ENCODE peak calls at places on chromosome 14, in ten cellular contexts. P is WTC11, C is endothelial cell, F is progenitor cell of endocrine pancreas, D is AG04450, U is fibroblast of the aortic adventitia, E is endodermal cell, N is lung, H is cardiac muscle cell, B is adrenal gland. I is an unnamed sample.

GRCh38 chr14:72904840-72905561 is 11.1 kb upstream of the DPF3 start:
- DNase-seq in P (peak), C (peak), F (no peak), D (peak), U (peak), E (peak), N (peak), H (peak), B (peak), I (peak)

GRCh38 chr14:61104358-61104757 is 123.3 kb downstream of the SLC38A6 start:
- DNase-seq in P (no peak), C (no peak), F (no peak), D (no peak), U (no peak), E (no peak), N (no peak), H (no peak), B (no peak), I (no peak)

GRCh38 chr14:74475678-74476077 is 17.4 kb downstream of the NPC2 start:
- DNase-seq in P (no peak), C (no peak), F (no peak), D (no peak), U (peak), E (no peak), N (no peak), H (no peak), B (no peak), I (no peak)

GRCh38 chr14:39988939-39989338 is 556.7 kb upstream of the FBXO33 start:
- DNase-seq in P (no peak), C (peak), F (no peak), D (no peak), U (peak), E (no peak), N (no peak), H (peak), B (no peak), I (no peak)

GRCh38 chr14:74551903-74552371 is 58.4 kb downstream of the ISCA2 start:
- DNase-seq in P (no peak), C (no peak), F (no peak), D (no peak), U (no peak), E (peak), N (no peak), H (no peak), B (peak), I (no peak)

GRCh38 chr14:58315606-58316005 is 17.3 kb downstream of the ARID4A start:
- DNase-seq in P (no peak), C (no peak), F (no peak), D (no peak), U (no peak), E (no peak), N (no peak), H (no peak), B (no peak), I (no peak)

GRCh38 chr14:92703516-92703915 is 44.9 kb downstream of the LGMN start:
- DNase-seq in P (no peak), C (no peak), F (no peak), D (no peak), U (no peak), E (no peak), N (no peak), H (no peak), B (no peak), I (no peak)

GRCh38 chr14:84343637-84344036 is 1186.3 kb upstream of the FLRT2 start:
- DNase-seq in P (no peak), C (no peak), F (no peak), D (peak), U (peak), E (no peak), N (no peak), H (no peak), B (no peak), I (no peak)

GRCh38 chr14:89540009-89540829 is 123.2 kb upstream of the FOXN3 start:
- DNase-seq in P (no peak), C (no peak), F (no peak), D (no peak), U (peak), E (no peak), N (no peak), H (no peak), B (no peak), I (no peak)

GRCh38 chr14:94636744-94637412 is 24.7 kb downstream of the SERPINA3 start:
- DNase-seq in P (no peak), C (no peak), F (no peak), D (no peak), U (peak), E (no peak), N (no peak), H (peak), B (no peak), I (no peak)

GRCh38 chr14:94665121-94665520 is 52.9 kb downstream of the SERPINA3 start:
- DNase-seq in P (no peak), C (no peak), F (no peak), D (peak), U (peak), E (no peak), N (no peak), H (no peak), B (no peak), I (no peak)

GRCh38 chr14:76918751-76919421 is 92.7 kb downstream of the LRRC74A start:
- DNase-seq in P (peak), C (peak), F (no peak), D (peak), U (peak), E (peak), N (peak), H (peak), B (peak), I (peak)

GRCh38 chr14:105974902-105975301 is 448.5 kb downstream of the TMEM121 start:
- DNase-seq in P (no peak), C (no peak), F (no peak), D (no peak), U (no peak), E (no peak), N (no peak), H (no peak), B (no peak), I (no peak)

GRCh38 chr14:49593016-49593415 is 5.7 kb upstream of the LRR1 start:
- DNase-seq in P (no peak), C (no peak), F (no peak), D (peak), U (peak), E (no peak), N (no peak), H (no peak), B (no peak), I (no peak)

GRCh38 chr14:102510616-102511520 is 1.3 kb upstream of the ANKRD9 start:
- DNase-seq in P (peak), C (peak), F (peak), D (no peak), U (no peak), E (peak), N (no peak), H (peak), B (peak), I (peak)

GRCh38 chr14:62745496-62745895 is 299.8 kb downstream of the KCNH5 start:
- DNase-seq in P (no peak), C (no peak), F (no peak), D (no peak), U (no peak), E (no peak), N (no peak), H (no peak), B (no peak), I (no peak)

GRCh38 chr14:62168564-62169155 is 406.4 kb downstream of the SNAPC1 start:
- DNase-seq in P (no peak), C (no peak), F (no peak), D (no peak), U (peak), E (peak), N (no peak), H (no peak), B (no peak), I (no peak)

GRCh38 chr14:91901449-91902250 is 34.3 kb upstream of the TC2N start:
- DNase-seq in P (no peak), C (no peak), F (no peak), D (no peak), U (peak), E (no peak), N (no peak), H (no peak), B (no peak), I (no peak)

GRCh38 chr14:55802986-55803431 is 223.0 kb downstream of the KTN1 start:
- DNase-seq in P (no peak), C (no peak), F (no peak), D (no peak), U (no peak), E (no peak), N (no peak), H (no peak), B (no peak), I (no peak)

GRCh38 chr14:62213516-62213915 is 451.3 kb downstream of the SNAPC1 start:
- DNase-seq in P (no peak), C (no peak), F (no peak), D (peak), U (peak), E (no peak), N (no peak), H (peak), B (no peak), I (no peak)

GRCh38 chr14:52649511-52649910 is 45.8 kb downstream of the ERO1A start:
- DNase-seq in P (no peak), C (no peak), F (no peak), D (no peak), U (no peak), E (no peak), N (no peak), H (no peak), B (no peak), I (no peak)

GRCh38 chr14:52650774-52651173 is 44.6 kb downstream of the ERO1A start:
- DNase-seq in P (no peak), C (no peak), F (no peak), D (no peak), U (peak), E (no peak), N (no peak), H (no peak), B (no peak), I (no peak)
- TF ChIP-seq CTCF in P (no peak), C (no peak), F (no peak), D (no peak), U (no peak), E (no peak), N (no peak), H (no peak), B (no peak), I (no peak)

GRCh38 chr14:20755037-20755436 is 9.3 kb downstream of the EDDM3A start:
- DNase-seq in P (no peak), C (no peak), F (no peak), D (no peak), U (no peak), E (no peak), N (peak), H (no peak), B (no peak), I (no peak)

GRCh38 chr14:20757963-20758362 is 10.2 kb upstream of the EDDM3B start:
- DNase-seq in P (peak), C (peak), F (no peak), D (no peak), U (no peak), E (peak), N (no peak), H (peak), B (no peak), I (peak)

GRCh38 chr14:20751963-20752562 is 6.4 kb downstream of the EDDM3A start:
- DNase-seq in P (no peak), C (no peak), F (no peak), D (no peak), U (no peak), E (no peak), N (no peak), H (no peak), B (no peak), I (no peak)

GRCh38 chr14:20750194-20750593 is 4.5 kb downstream of the EDDM3A start:
- DNase-seq in P (no peak), C (no peak), F (no peak), D (no peak), U (no peak), E (no peak), N (no peak), H (no peak), B (no peak), I (no peak)

GRCh38 chr14:20754308-20754707 is 8.6 kb downstream of the EDDM3A start:
- DNase-seq in P (no peak), C (no peak), F (no peak), D (no peak), U (no peak), E (no peak), N (no peak), H (no peak), B (no peak), I (no peak)
- TF ChIP-seq CTCF in P (no peak), C (no peak), F (no peak), D (no peak), U (no peak), E (no peak), N (no peak), H (no peak), B (no peak), I (no peak)

GRCh38 chr14:23093993-23094665 is 807 bp downstream of the ACIN1 start:
- DNase-seq in P (peak), C (peak), F (no peak), D (no peak), U (no peak), E (no peak), N (no peak), H (no peak), B (no peak), I (no peak)
- TF ChIP-seq CTCF in P (no peak), C (no peak), F (peak), D (peak), U (peak), E (peak), N (no peak), H (peak), B (no peak), I (no peak)

GRCh38 chr14:21748869-21749303 is 75.3 kb upstream of the OR4E1 start:
- DNase-seq in P (peak), C (peak), F (peak), D (no peak), U (peak), E (peak), N (no peak), H (peak), B (no peak), I (peak)
- TF ChIP-seq CTCF in P (peak), C (peak), F (peak), D (peak), U (peak), E (peak), N (peak), H (peak), B (peak), I (peak)

GRCh38 chr14:104157303-104157928 is 19.0 kb downstream of the KIF26A start:
- DNase-seq in P (peak), C (no peak), F (no peak), D (no peak), U (no peak), E (no peak), N (no peak), H (no peak), B (no peak), I (no peak)
- TF ChIP-seq CTCF in P (no peak), C (no peak), F (peak), D (no peak), U (no peak), E (peak), N (no peak), H (no peak), B (no peak), I (peak)

GRCh38 chr14:22044193-22044592 is 370.6 kb upstream of the OR4E1 start:
- DNase-seq in P (no peak), C (no peak), F (no peak), D (no peak), U (no peak), E (no peak), N (no peak), H (no peak), B (no peak), I (no peak)

GRCh38 chr14:22052795-22053194 is 379.2 kb upstream of the OR4E1 start:
- DNase-seq in P (no peak), C (no peak), F (no peak), D (no peak), U (no peak), E (no peak), N (no peak), H (peak), B (no peak), I (no peak)

GRCh38 chr14:22046063-22046462 is 372.4 kb upstream of the OR4E1 start:
- DNase-seq in P (no peak), C (no peak), F (no peak), D (no peak), U (no peak), E (no peak), N (no peak), H (no peak), B (no peak), I (no peak)

GRCh38 chr14:22047105-22047504 is 373.5 kb upstream of the OR4E1 start:
- DNase-seq in P (no peak), C (peak), F (no peak), D (no peak), U (no peak), E (no peak), N (no peak), H (peak), B (no peak), I (no peak)
- TF ChIP-seq CTCF in P (no peak), C (no peak), F (peak), D (no peak), U (no peak), E (peak), N (no peak), H (no peak), B (no peak), I (peak)

GRCh38 chr14:100239840-100240724 is 1.1 kb downstream of the YY1 start:
- DNase-seq in P (peak), C (peak), F (peak), D (peak), U (peak), E (peak), N (peak), H (peak), B (peak), I (peak)
- TF ChIP-seq CTCF in P (peak), C (peak), F (peak), D (peak), U (peak), E (peak), N (peak), H (peak), B (peak), I (peak)

DNA sequence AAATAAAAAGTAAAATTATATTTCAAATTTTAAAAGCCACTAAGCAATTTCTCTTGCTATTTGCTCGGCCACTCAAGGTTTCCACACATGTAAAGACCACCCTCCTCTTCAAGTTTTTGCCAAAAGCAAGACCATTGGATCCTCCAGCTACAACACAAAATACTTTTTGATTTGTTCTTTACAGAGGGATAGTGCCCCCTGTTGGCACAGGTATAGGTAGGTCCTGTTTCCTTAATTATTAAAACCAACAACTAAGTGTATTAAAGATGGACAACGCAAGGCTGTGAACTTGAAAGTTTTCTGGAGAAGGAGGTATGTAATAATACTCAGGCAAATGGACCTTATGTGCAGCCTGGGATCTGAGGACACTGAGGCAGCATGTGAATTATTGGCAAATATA is 23.8 kb downstream of the ATP6V1D start:
- DNase-seq in P (no peak), C (peak), F (no peak), D (no peak), U (peak), E (peak), N (no peak), H (peak), B (no peak), I (no peak)
- TF ChIP-seq CTCF in P (peak), C (peak), F (peak), D (peak), U (peak), E (peak), N (no peak), H (peak), B (peak), I (peak)

I was measured in nephron progenitor cell.